ENCODE peak calls at places on chromosomes 12 and 14, in eight cellular contexts. Y, P, U, F, N, K, D and B are unnamed samples.

GRCh38 chr12:57166971-57167371 is 19.6 kb upstream of the LRP1-AS start:
- DNase-seq in P (peak), F (no peak), N (no peak), U (no peak), D (no peak), Y (no peak), K (no peak), B (no peak)

GRCh38 chr14:44396226-44396625 is 110.9 kb downstream of the FSCB start:
- DNase-seq in P (no peak), U (no peak), D (no peak), Y (no peak), F (no peak), N (no peak), K (no peak), B (no peak)

GRCh38 chr12:107891967-107892366 is 117.5 kb downstream of the ASCL4 start:
- DNase-seq in K (peak), Y (no peak), P (no peak), D (no peak), N (no peak), F (no peak), U (no peak), B (no peak)

GRCh38 chr12:95390932-95391331 is 83.0 kb upstream of the METAP2 start:
- DNase-seq in K (no peak), Y (no peak), U (no peak), D (no peak), P (no peak), F (no peak), N (no peak), B (no peak)

GRCh38 chr12:130698106-130698505 is 18.0 kb downstream of the RIMBP2 start:
- DNase-seq in N (no peak), D (peak), Y (no peak), P (no peak), K (no peak), F (no peak), U (no peak), B (no peak)

GRCh38 chr12:77122236-77122635 is 56.9 kb upstream of the E2F7 start:
- DNase-seq in Y (no peak), F (no peak), K (no peak), N (no peak), D (no peak), P (no peak), U (no peak), B (no peak)

GRCh38 chr12:25882266-25882665 is 76.2 kb upstream of the RASSF8 start:
- DNase-seq in D (no peak), F (no peak), K (no peak), N (no peak), P (no peak), Y (no peak), U (no peak), B (no peak)

GRCh38 chr14:61326847-61327246 is 5.5 kb downstream of the PRKCH start:
- DNase-seq in K (peak), Y (peak), N (no peak), D (peak), F (no peak), P (no peak), U (peak), B (peak)

GRCh38 chr14:80798211-80798610 is 143.3 kb downstream of the CEP128 start:
- DNase-seq in K (no peak), D (no peak), F (no peak), U (no peak), Y (no peak), P (no peak), N (no peak), B (no peak)

GRCh38 chr14:60188115-60188514 is 22.9 kb upstream of the DHRS7 start:
- DNase-seq in P (no peak), N (no peak), D (no peak), Y (no peak), K (no peak), F (no peak), U (no peak), B (no peak)
- TF ChIP-seq CTCF in P (peak), N (no peak), D (no peak), Y (no peak), K (no peak), F (no peak), U (no peak), B (no peak)

GRCh38 chr14:69252851-69253250 is 7.1 kb upstream of the GALNT16 start:
- DNase-seq in Y (no peak), N (no peak), U (no peak), P (no peak), K (no peak), F (no peak), D (no peak), B (no peak)

GRCh38 chr14:69249603-69250002 is 10.4 kb upstream of the GALNT16 start:
- DNase-seq in P (no peak), D (no peak), Y (no peak), K (no peak), U (no peak), N (no peak), F (no peak), B (no peak)

GRCh38 chr14:69244946-69245345 is 15.0 kb upstream of the GALNT16 start:
- DNase-seq in F (no peak), Y (no peak), P (no peak), D (no peak), N (no peak), U (no peak), K (no peak), B (no peak)

GRCh38 chr14:69246331-69246730 is 13.6 kb upstream of the GALNT16 start:
- DNase-seq in F (no peak), P (no peak), N (no peak), Y (no peak), D (no peak), K (no peak), U (no peak), B (no peak)

GRCh38 chr14:69247691-69248440 is 12.1 kb upstream of the GALNT16 start:
- DNase-seq in D (no peak), F (no peak), Y (no peak), U (no peak), N (peak), P (no peak), K (no peak), B (no peak)
- TF ChIP-seq CTCF in D (peak), F (no peak), Y (no peak), U (no peak), N (no peak), P (no peak), K (peak), B (no peak)

DNA sequence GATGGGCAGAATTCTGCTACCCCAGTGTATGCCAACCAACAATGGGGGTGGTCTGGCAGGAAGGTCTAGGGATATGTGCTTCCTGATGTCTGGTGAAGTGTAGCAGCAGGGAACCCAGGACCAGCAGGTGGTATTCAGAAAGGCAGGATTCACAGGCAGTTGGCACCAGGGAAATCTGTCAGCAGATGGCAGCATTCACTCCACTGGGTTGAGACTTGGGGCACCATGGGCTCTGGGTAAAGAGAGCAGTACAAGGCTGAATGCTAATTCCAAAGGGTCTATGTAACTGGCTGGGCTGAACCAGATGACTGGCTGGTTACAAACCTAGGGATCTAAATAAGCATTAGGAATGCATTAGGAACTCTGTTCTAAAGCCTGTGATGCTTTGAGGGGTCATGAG is 466.9 kb upstream of the STXBP6 start:
- DNase-seq in Y (peak), P (no peak), F (no peak), U (no peak), N (no peak), K (no peak), D (no peak), B (no peak)
- TF ChIP-seq CTCF in Y (no peak), P (no peak), F (no peak), U (no peak), N (no peak), K (no peak), D (no peak), B (no peak)

GRCh38 chr12:39959016-39959415 is 146.9 kb downstream of the SLC2A13 start:
- DNase-seq in N (no peak), P (no peak), K (no peak), U (no peak), D (no peak), F (no peak), Y (no peak), B (no peak)

GRCh38 chr12:39959467-39959866 is 146.4 kb downstream of the SLC2A13 start:
- DNase-seq in F (no peak), U (no peak), Y (no peak), K (no peak), D (no peak), P (no peak), N (no peak), B (no peak)

DNA sequence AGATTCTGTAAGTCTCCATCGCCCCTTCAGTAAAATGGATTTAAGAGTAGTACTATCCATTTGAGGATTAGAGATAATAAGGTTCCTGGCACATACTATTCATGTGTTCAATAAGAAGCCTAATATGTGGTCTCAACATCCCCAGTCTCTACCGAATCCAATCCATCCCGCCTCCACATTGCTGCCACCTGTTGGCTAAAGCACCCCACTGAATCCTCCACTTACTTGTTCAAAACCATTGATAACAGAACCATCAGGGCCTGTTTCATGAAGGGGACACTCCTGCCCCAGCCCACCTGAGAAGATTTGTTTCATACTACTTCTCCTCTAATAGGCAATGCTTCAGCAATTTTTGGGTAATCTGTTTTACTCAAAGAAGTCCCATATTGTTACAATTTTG is 147.5 kb downstream of the SLC2A13 start:
- DNase-seq in N (no peak), F (no peak), Y (peak), U (no peak), K (peak), D (no peak), P (no peak), B (no peak)
- TF ChIP-seq CTCF in N (peak), F (no peak), Y (no peak), U (no peak), K (no peak), D (no peak), P (peak), B (peak)

DNA sequence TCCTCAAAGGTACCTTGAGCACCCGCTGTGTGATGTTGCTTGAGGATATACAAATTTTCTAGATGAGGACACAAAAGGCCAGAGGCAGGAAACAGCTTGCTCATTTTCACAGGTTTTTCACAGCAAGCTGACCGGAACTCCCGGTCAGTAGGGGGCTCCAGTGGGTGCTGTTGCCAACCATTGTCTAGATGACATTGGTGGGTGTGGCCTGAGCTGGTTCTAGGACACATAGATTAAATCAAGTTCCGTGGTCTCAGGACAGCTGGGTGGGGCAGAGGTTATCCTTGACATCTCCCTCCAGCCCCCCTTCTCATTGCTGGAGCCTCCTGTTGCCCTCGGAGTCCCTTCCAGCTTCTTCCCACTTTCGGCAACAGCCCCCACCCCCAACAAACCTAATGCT is 153.6 kb upstream of the FKBP4 start:
- DNase-seq in Y (peak), P (peak), K (peak), D (peak), N (peak), F (no peak), U (no peak), B (no peak)
- TF ChIP-seq CTCF in Y (no peak), P (peak), K (peak), D (no peak), N (peak), F (no peak), U (no peak), B (no peak)

GRCh38 chr14:50688875-50689274 is 20.8 kb upstream of the SAV1 start:
- DNase-seq in D (no peak), P (no peak), U (no peak), K (no peak), Y (no peak), N (no peak), F (no peak), B (no peak)
- TF ChIP-seq CTCF in D (no peak), P (no peak), U (no peak), K (no peak), Y (no peak), N (no peak), F (no peak), B (peak)

DNA sequence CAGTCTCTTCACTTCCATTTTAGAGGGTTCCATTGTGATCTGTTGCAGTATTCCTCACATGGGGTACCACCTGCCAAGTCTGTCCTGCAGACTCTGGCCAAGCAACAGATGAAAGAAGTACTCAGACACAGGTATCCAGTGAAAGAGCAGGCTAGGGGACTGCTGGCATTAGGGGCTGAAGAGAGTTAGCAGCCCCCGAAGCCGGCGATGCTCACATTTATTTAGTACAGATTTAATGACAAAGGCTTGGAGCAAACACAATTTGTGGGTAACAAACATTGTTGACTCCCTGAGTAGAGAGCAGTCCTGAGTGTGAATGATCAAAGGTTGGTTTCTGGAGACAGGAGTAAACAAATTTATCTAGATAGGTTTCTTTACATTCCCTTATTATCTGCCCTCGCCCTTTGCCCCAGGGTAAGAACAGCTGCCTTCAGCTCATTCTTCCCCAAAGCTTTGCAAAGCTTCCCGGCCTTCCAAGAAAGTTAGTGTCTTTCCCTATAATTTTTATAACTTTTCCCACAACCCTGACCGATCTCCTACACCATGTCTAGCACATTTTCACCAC is 144.8 kb downstream of the TMEM117 start:
- DNase-seq in Y (no peak), D (no peak), K (no peak), N (no peak), U (no peak), F (no peak), P (no peak), B (no peak)
- TF ChIP-seq CTCF in Y (no peak), D (no peak), K (no peak), N (no peak), U (no peak), F (no peak), P (no peak), B (no peak)